ENCODE peak calls at places on chromosome 17, in eight cellular contexts. T, W, B, I, C, Q, D and X are unnamed samples.

GRCh38 chr17:76867578-76868175 is 527 bp upstream of the MGAT5B start:
- DNase-seq in T (peak; percentile 64), W (no peak), Q (no peak), C (no peak), D (peak; percentile 32), B (peak; percentile 23), I (no peak), X (no peak)

GRCh38 chr17:76193616-76194015 is 46.7 kb downstream of the RNF157 start:
- DNase-seq in D (peak; percentile 78), C (no peak), I (no peak), W (no peak), T (peak; percentile 81), Q (no peak), B (no peak), X (no peak)

GRCh38 chr17:2195729-2196128 is 107.9 kb downstream of the SMG6 start:
- DNase-seq in D (no peak), Q (no peak), T (no peak), B (no peak), C (no peak), W (no peak), I (peak; percentile 73), X (no peak)

GRCh38 chr17:4946312-4946976 is 1.9 kb downstream of the PFN1 start:
- DNase-seq in D (no peak), I (no peak), W (no peak), C (no peak), Q (no peak), T (no peak), B (no peak), X (no peak)

GRCh38 chr17:41061969-41062368 is 2.1 kb upstream of the KRTAP2-3 start:
- DNase-seq in D (no peak), C (peak; percentile 62), W (no peak), Q (no peak), I (no peak), T (no peak), B (no peak), X (no peak)

GRCh38 chr17:4944163-4944553 is 4.1 kb downstream of the RNF167 start:
- DNase-seq in I (no peak), W (no peak), B (no peak), C (no peak), Q (no peak), D (no peak), T (no peak), X (no peak)

GRCh38 chr17:948284-948852 is 31.2 kb downstream of the NXN start:
- DNase-seq in Q (no peak), W (no peak), T (no peak), I (no peak), C (no peak), B (no peak), D (no peak), X (no peak)

GRCh38 chr17:1347681-1348318 is 52.2 kb downstream of the YWHAE start:
- DNase-seq in D (no peak), T (no peak), I (no peak), W (no peak), B (peak; percentile 67), Q (no peak), C (no peak), X (no peak)

GRCh38 chr17:39404542-39405378 is 3.3 kb upstream of the FBXL20 start:
- DNase-seq in D (peak; percentile 43), I (no peak), W (no peak), B (peak; percentile 24), C (no peak), T (no peak), Q (no peak), X (no peak)

GRCh38 chr17:81207610-81208581 is 14.9 kb downstream of the CEP131 start:
- DNase-seq in I (no peak), C (no peak), D (no peak), T (no peak), B (no peak), W (no peak), Q (no peak), X (no peak)

GRCh38 chr17:80455328-80455710 is 21.1 kb downstream of the NPTX1 start:
- DNase-seq in C (peak; percentile 64), I (no peak), D (peak; percentile 76), Q (peak; percentile 34), B (no peak), W (no peak), T (peak; percentile 92), X (no peak)

GRCh38 chr17:3685174-3685812 is 10.7 kb downstream of the P2RX5 start:
- DNase-seq in Q (no peak), I (no peak), W (no peak), B (no peak), T (no peak), D (no peak), C (no peak), X (no peak)

GRCh38 chr17:40722146-40722720 is 18.7 kb upstream of the KRT24 start:
- DNase-seq in T (no peak), Q (no peak), B (no peak), C (no peak), D (no peak), I (no peak), W (no peak), X (no peak)

DNA sequence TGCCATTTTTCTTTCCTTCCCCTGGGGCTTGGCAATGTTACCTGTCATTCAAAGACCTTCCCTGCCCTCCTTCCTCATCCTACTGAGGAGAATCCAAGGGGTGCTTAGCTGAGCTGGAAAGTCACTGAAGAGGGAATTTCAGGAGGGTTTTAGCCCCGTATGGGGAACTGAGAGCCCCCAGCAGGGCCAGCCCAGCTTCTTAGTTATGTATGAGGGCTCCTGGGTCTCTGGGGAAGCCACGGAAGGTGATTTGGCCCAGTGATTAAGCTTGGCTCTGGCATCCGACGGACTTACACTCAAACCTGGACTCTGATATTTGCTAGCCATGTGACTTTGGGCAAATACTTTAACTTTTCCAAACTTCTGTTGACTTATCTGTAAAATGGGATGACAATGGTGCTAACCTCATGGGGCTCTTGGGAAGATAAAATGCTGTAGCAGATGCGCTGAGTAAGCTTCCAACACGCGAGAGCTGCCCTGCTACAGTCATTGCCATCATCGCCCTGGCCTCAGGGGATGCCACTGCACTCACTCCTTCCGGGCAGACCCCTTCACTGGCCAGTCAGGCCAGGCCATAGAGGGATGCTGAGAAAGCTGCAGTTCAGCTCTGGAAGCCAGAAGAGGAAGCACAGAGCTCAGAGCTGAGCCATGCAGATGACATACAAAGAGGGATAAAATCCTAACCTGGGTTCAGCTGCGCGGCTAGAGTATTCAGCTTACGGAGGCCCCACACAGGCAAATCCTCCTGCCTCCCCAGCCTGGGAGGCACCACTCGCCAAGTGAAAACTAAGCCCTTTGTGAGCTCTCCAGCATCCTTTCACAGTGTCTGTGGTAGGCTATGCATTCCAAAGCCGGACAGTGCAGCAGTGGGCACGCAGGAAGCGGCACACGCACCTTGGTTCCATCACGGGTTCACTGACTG is 44.8 kb upstream of the PIK3R6 start:
- DNase-seq in I (no peak), D (no peak), T (no peak), Q (no peak), C (no peak), B (no peak), W (no peak), X (no peak)
- TF ChIP-seq POLR2AphosphoS5 in I (peak; percentile 9), D (no peak), T (no peak), Q (no peak), C (no peak), B (no peak), W (no peak), X (no peak)

DNA sequence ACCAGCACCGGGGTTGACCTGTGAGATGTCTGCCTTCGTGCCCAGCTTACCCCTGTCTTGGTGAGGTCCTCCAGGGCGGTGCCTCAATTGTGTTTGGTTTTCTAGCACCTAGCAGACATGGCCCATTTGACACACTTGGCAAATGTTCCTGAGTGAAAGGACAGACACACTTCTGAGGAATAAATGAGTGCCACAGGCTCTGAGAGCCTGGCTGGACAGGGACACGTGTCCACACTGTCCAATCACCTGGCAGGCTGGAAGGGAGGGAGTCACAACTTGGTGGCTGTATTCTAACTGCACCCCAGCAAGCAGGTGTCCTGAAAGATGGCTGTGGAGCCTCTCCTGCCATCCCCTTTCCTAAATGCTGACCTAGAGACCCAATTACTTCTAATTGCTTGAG is 7.4 kb downstream of the MAP3K14 start:
- DNase-seq in T (no peak), C (no peak), W (no peak), D (no peak), B (no peak), I (no peak), Q (no peak), X (no peak)
- H3K27ac ChIP-seq in T (peak overlapping the region; percentile 98), C (no peak overlapping the region), W (no peak overlapping the region), D (no peak overlapping the region), B (no peak overlapping the region), I (peak overlapping the region; percentile 59), Q (no peak overlapping the region), X (no peak overlapping the region)

DNA sequence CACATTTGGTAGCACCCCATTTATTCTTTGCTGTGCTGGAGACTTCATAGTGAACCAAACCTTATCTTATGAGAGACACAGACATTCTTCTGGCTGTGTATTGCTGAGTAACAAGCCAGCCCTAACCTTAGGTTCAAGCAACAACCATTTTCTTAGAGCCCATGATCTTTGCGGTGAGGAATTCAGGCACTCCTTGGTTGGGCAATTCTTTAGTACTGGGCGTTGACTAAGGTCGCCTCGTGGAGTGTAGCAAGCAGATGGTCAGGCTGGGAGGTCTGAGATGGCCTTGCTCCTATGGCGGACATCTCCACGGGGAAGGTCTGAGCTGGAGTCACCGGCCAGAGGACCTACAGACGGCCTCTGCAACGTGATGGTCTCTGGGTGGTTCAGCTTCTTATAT is 43.1 kb downstream of the ARSG start:
- DNase-seq in D (no peak), B (no peak), T (no peak), Q (no peak), C (no peak), W (no peak), I (no peak), X (no peak)
- H3K9ac ChIP-seq in D (no peak overlapping the region), B (no peak overlapping the region), T (no peak overlapping the region), Q (no peak overlapping the region), C (no peak overlapping the region), W (no peak overlapping the region), I (no peak overlapping the region), X (no peak overlapping the region)

GRCh38 chr17:45130640-45131293 is 1.5 kb downstream of the PLCD3 start:
- DNase-seq in C (no peak), W (no peak), D (no peak), B (no peak), Q (no peak), I (no peak), T (no peak), X (no peak)

GRCh38 chr17:45131616-45132301 is 556 bp downstream of the PLCD3 start:
- DNase-seq in T (peak; percentile 87), B (peak; percentile 49), C (no peak), Q (no peak), D (peak; percentile 66), W (no peak), I (no peak), X (no peak)

GRCh38 chr17:45132569-45133463 is 501 bp upstream of the PLCD3 start:
- DNase-seq in Q (peak; percentile 67), I (no peak), B (peak; percentile 83), C (peak; percentile 66), W (no peak), T (peak; percentile 95), D (peak; percentile 82), X (no peak)

GRCh38 chr17:45131294-45131615 is 1.1 kb downstream of the PLCD3 start:
- DNase-seq in T (no peak), D (no peak), I (no peak), W (no peak), B (no peak), Q (no peak), C (no peak), X (no peak)

DNA sequence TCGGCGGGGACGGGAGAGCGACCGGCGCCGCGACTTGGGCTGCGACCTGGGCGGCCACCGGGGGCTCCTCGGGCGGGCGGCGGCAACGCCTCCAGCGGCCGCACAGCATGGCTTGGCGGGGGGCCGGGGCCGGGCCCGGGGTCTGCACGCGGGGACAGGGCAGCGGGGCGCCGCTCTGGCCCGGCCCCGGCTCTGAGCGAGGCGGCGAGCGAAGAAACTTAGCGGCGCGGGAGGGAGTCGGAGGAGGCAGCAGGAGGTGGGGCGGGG is at the start of gene PLCD3:
- DNase-seq in B (no peak), C (no peak), I (no peak), D (no peak), W (no peak), Q (no peak), T (no peak), X (no peak)
- TF ChIP-seq POLR2AphosphoS5 in B (peak; percentile 77), C (no peak), I (no peak), D (no peak), W (no peak), Q (no peak), T (no peak), X (no peak)